ENCODE peak calls at places on chromosomes 5 and 9, in seven cellular contexts. P, G, F, Z, D, E and C are unnamed samples.

GRCh38 chr5:140632366-140633080 is 452 bp downstream of the CD14 start:
- DNase-seq in P (no peak), G (peak), F (peak), Z (peak), D (peak), E (peak), C (peak)

GRCh38 chr5:172666251-172666650 is 25.2 kb downstream of the NEURL1B start:
- DNase-seq in P (no peak), G (no peak), F (no peak), Z (peak), D (no peak), E (peak), C (no peak)

GRCh38 chr5:151805414-151806225 is 33.9 kb downstream of the G3BP1 start:
- DNase-seq in P (no peak), G (no peak), F (no peak), Z (no peak), D (no peak), E (peak), C (peak)

GRCh38 chr9:135050072-135050990 is 37.1 kb upstream of the OLFM1 start:
- DNase-seq in P (no peak), G (peak), F (no peak), Z (no peak), D (no peak), E (no peak), C (no peak)

GRCh38 chr5:159051431-159052281 is 48.1 kb downstream of the EBF1 start:
- DNase-seq in P (no peak), G (peak), F (no peak), Z (peak), D (no peak), E (peak), C (peak)

GRCh38 chr5:88837817-88838216 is 45.2 kb downstream of the MEF2C start:
- DNase-seq in P (no peak), G (no peak), F (no peak), Z (no peak), D (no peak), E (no peak), C (no peak)

GRCh38 chr5:53318303-53318702 is 162.1 kb upstream of the FST start:
- DNase-seq in P (no peak), G (no peak), F (no peak), Z (no peak), D (no peak), E (no peak), C (no peak)

GRCh38 chr5:132427285-132428146 is 58.0 kb downstream of the SLC22A5 start:
- DNase-seq in P (no peak), G (peak), F (no peak), Z (peak), D (peak), E (no peak), C (no peak)

GRCh38 chr9:76873056-76873792 is 32.7 kb downstream of the PRUNE2 start:
- DNase-seq in P (no peak), G (no peak), F (no peak), Z (no peak), D (no peak), E (peak), C (no peak)

GRCh38 chr5:62522811-62523210 is 55.8 kb upstream of the LRRC70 start:
- DNase-seq in P (no peak), G (no peak), F (no peak), Z (no peak), D (no peak), E (no peak), C (no peak)

GRCh38 chr5:72541501-72542235 is 34.5 kb upstream of the ZNF366 start:
- DNase-seq in P (no peak), G (no peak), F (no peak), Z (no peak), D (no peak), E (no peak), C (no peak)

GRCh38 chr5:156815988-156816599 is 34.0 kb upstream of the PPP1R2B start:
- DNase-seq in P (no peak), G (no peak), F (peak), Z (peak), D (no peak), E (peak), C (no peak)

GRCh38 chr5:169797577-169797976 is 160.5 kb downstream of the DOCK2 start:
- DNase-seq in P (no peak), G (no peak), F (no peak), Z (no peak), D (no peak), E (no peak), C (no peak)

GRCh38 chr9:97052735-97053134 is 13.8 kb upstream of the CTSV start:
- DNase-seq in P (no peak), G (no peak), F (no peak), Z (no peak), D (no peak), E (no peak), C (no peak)

GRCh38 chr5:158140120-158140778 is 281.3 kb upstream of the CLINT1 start:
- DNase-seq in P (no peak), G (no peak), F (peak), Z (peak), D (no peak), E (peak), C (peak)

DNA sequence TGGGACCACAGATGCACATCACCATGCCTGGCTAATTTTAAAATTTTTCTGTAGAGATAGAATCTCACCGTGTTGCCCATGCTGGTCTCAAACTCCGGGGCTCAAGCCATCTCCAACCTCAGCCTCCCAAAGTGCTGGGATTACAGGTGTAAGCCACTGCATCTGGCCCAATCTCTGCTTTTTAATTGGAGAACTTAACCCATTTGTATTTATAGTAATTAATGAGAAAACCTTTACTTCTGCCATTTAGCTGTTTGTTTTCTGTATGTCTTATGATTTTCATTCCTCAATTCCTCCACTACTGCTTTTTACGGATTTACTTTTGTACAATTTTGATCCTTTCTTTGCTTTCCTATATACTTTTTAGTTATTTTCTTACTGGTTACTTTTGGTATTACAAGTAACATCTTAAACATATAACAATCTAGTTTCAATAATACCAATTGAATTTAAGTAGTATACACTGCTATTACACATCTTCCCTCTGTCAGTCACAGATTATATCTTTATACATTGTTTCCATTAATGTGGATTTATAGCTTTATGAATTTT is 26.1 kb downstream of the RALGDS start:
- DNase-seq in P (no peak), G (no peak), F (no peak), Z (no peak), D (no peak), E (no peak), C (no peak)
- TF ChIP-seq CTCF in P (peak), G (no peak), F (no peak), Z (no peak), D (no peak), E (no peak), C (no peak)

DNA sequence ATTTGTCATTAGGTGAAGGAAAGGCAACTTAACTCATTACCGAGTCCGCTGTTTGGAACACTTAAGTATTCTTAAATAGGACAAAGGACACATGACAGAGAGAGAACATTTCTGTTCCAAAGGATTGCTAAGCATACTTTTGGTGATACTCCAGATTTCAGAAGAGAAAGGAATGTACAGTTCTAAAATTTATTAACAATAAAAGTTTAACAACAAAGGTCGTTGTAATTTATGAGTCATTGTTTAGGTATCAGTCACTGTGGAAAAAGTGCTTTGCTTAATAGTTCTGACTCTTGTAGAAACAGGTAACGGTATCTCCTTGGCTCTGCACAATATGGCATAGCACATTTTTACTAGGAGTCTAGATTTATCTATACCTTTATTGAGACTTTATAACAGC is 36.3 kb upstream of the PAM start:
- DNase-seq in P (no peak), G (no peak), F (no peak), Z (no peak), D (no peak), E (peak), C (no peak)
- H3K4me3 ChIP-seq in P (peak), G (no peak), F (no peak), Z (no peak), D (no peak), E (no peak), C (no peak)

GRCh38 chr9:132183134-132183533 is 21.3 kb downstream of the NTNG2 start:
- DNase-seq in P (no peak), G (no peak), F (peak), Z (no peak), D (no peak), E (no peak), C (no peak)

GRCh38 chr9:132183715-132184114 is 21.9 kb downstream of the NTNG2 start:
- DNase-seq in P (no peak), G (no peak), F (no peak), Z (no peak), D (no peak), E (no peak), C (no peak)

GRCh38 chr9:132185164-132186009 is 23.5 kb downstream of the NTNG2 start:
- DNase-seq in P (no peak), G (no peak), F (peak), Z (no peak), D (no peak), E (no peak), C (no peak)

GRCh38 chr9:132181796-132182521 is 20.1 kb downstream of the NTNG2 start:
- DNase-seq in P (no peak), G (no peak), F (peak), Z (no peak), D (no peak), E (no peak), C (peak)

DNA sequence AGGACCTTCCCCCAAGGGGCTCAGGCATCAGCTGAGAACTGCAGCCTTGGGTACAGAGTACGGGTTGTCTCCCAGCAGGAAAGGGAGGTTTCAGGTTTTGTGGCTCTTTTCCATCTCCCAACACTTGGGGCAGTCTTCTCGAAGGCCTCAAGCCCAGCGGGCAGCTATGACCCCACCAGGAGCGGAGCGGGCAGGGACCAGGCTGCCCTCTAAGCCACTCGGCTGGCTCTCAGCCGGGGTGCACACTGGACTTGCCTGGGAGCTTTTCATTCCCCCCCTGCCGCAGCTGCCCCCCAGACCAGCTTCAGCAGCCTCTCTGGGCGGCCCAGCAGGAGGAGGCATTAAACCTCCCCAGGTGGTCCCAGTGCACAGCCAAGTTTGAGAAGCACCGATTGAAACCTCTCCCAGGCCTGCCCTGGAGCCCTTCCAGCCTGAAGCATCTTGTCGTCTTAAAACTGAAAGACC is 20.8 kb downstream of the NTNG2 start:
- DNase-seq in P (no peak), G (no peak), F (peak), Z (no peak), D (no peak), E (no peak), C (peak)
- TF ChIP-seq CTCF in P (peak), G (no peak), F (peak), Z (no peak), D (no peak), E (peak), C (peak)

GRCh38 chr9:95514402-95514801 is 2.4 kb downstream of the PTCH1 start:
- DNase-seq in P (no peak), G (no peak), F (no peak), Z (no peak), D (no peak), E (no peak), C (no peak)
- H3K4me3 ChIP-seq in P (no peak), G (no peak), F (no peak), Z (no peak), D (no peak), E (no peak), C (no peak)

GRCh38 chr5:111277061-111277460 is 52.9 kb downstream of the CAMK4 start:
- DNase-seq in P (no peak), G (no peak), F (no peak), Z (no peak), D (no peak), E (no peak), C (no peak)

GRCh38 chr5:111278824-111279504 is 54.8 kb downstream of the CAMK4 start:
- DNase-seq in P (peak), G (peak), F (peak), Z (peak), D (peak), E (peak), C (no peak)

GRCh38 chr5:111280282-111280901 is 56.2 kb downstream of the CAMK4 start:
- DNase-seq in P (no peak), G (no peak), F (no peak), Z (no peak), D (no peak), E (no peak), C (no peak)

DNA sequence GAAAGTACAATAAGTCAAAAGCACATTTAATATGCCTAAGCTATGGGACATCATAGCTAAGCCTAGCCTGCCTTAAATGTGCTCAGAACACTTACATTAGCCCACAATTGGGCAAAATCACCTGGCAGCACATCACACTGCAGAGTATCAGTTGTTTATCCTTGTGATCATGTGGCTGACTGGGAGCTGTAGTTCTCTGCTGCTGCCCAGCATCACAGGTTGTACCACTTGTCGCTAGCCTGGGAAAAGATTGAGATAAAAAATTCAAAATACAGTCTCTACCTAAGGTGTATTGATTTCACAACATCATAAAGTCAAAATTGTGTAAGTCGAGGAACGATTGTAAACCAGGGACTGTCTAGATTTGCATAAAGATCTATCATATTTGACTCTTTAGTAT is 58.6 kb downstream of the CAMK4 start:
- DNase-seq in P (no peak), G (no peak), F (no peak), Z (no peak), D (no peak), E (no peak), C (no peak)
- TF ChIP-seq CTCF in P (no peak), G (no peak), F (no peak), Z (no peak), D (no peak), E (no peak), C (no peak)

GRCh38 chr9:121616356-121616755 is 35.1 kb upstream of the DAB2IP start:
- DNase-seq in P (no peak), G (no peak), F (no peak), Z (no peak), D (no peak), E (no peak), C (no peak)

GRCh38 chr9:121609845-121610637 is 41.4 kb upstream of the DAB2IP start:
- DNase-seq in P (peak), G (peak), F (no peak), Z (peak), D (no peak), E (peak), C (peak)

GRCh38 chr9:121612511-121612998 is 38.9 kb upstream of the DAB2IP start:
- DNase-seq in P (no peak), G (peak), F (no peak), Z (no peak), D (no peak), E (no peak), C (no peak)

GRCh38 chr9:121610638-121610953 is 40.8 kb upstream of the DAB2IP start:
- DNase-seq in P (no peak), G (no peak), F (no peak), Z (no peak), D (no peak), E (no peak), C (no peak)

GRCh38 chr9:121613009-121613766 is 38.2 kb upstream of the DAB2IP start:
- DNase-seq in P (no peak), G (no peak), F (no peak), Z (no peak), D (no peak), E (no peak), C (no peak)
- H3K4me3 ChIP-seq in P (no peak), G (no peak), F (no peak), Z (no peak), D (no peak), E (no peak), C (no peak)

GRCh38 chr5:173920024-173920753 is 32.0 kb downstream of the CPEB4 start:
- DNase-seq in P (no peak), G (no peak), F (no peak), Z (no peak), D (no peak), E (no peak), C (no peak)
- TF ChIP-seq CTCF in P (peak), G (no peak), F (no peak), Z (no peak), D (no peak), E (no peak), C (no peak)